ENCODE peak calls at places on chromosome 7, in eight cellular contexts. A is esophagus squamous epithelium; C is uterus; V is effector memory CD4-positive, alpha-beta T cell; Q is GM23248; T is heart right ventricle; K is IMR-90; Y is thyroid gland. W is an unnamed sample. For H3K4me1, the result is how much of the 10 kb centered on the place peaks cover.

GRCh38 chr7:18873674-18874341 is 243.6 kb downstream of the TWIST1 start:
- DNase-seq in A (no peak), C (no peak), V (no peak), Q (peak), T (no peak), K (peak), Y (no peak), W (no peak)

GRCh38 chr7:42380411-42380810 is 143.4 kb upstream of the GLI3 start:
- DNase-seq in A (no peak), C (no peak), V (no peak), Q (peak), T (no peak), K (no peak), Y (no peak), W (no peak)

GRCh38 chr7:89312561-89312960 is 517.0 kb upstream of the TEX47 start:
- DNase-seq in A (no peak), C (no peak), V (no peak), Q (no peak), T (no peak), K (no peak), Y (peak), W (no peak)

GRCh38 chr7:98375664-98376063 is 25.2 kb downstream of the BAIAP2L1 start:
- DNase-seq in A (no peak), C (no peak), V (no peak), Q (no peak), T (no peak), K (no peak), Y (no peak), W (no peak)

GRCh38 chr7:5248201-5248885 is 34.4 kb upstream of the SLC29A4 start:
- DNase-seq in A (no peak), C (peak), V (no peak), Q (no peak), T (peak), K (peak), Y (no peak), W (no peak)

GRCh38 chr7:4067476-4067760 is 614.7 kb upstream of the FOXK1 start:
- DNase-seq in A (no peak), C (no peak), V (no peak), Q (no peak), T (no peak), K (no peak), Y (no peak), W (no peak)

GRCh38 chr7:93245525-93246432 is 13.6 kb downstream of the VPS50 start:
- DNase-seq in A (no peak), C (no peak), V (no peak), Q (peak), T (no peak), K (peak), Y (no peak), W (no peak)

GRCh38 chr7:129785457-129786178 is 167.1 kb downstream of the UBE2H start:
- DNase-seq in A (no peak), C (no peak), V (no peak), Q (peak), T (no peak), K (no peak), Y (no peak), W (no peak)

GRCh38 chr7:149261321-149261828 is 621 bp upstream of the ZNF783 start:
- DNase-seq in A (no peak), C (no peak), V (no peak), Q (peak), T (peak), K (peak), Y (no peak), W (no peak)

GRCh38 chr7:2037805-2038635 is 194.7 kb downstream of the MAD1L1 start:
- DNase-seq in A (no peak), C (peak), V (no peak), Q (peak), T (peak), K (peak), Y (peak), W (no peak)

GRCh38 chr7:47452715-47453092 is 129.2 kb downstream of the TNS3 start:
- DNase-seq in A (no peak), C (no peak), V (no peak), Q (peak), T (no peak), K (no peak), Y (peak), W (peak)

GRCh38 chr7:104772405-104772821 is 241.6 kb upstream of the KMT2E start:
- DNase-seq in A (no peak), C (no peak), V (no peak), Q (no peak), T (no peak), K (no peak), Y (no peak), W (no peak)

GRCh38 chr7:962401-963081 is 8.1 kb upstream of the ADAP1 start:
- DNase-seq in A (no peak), C (no peak), V (no peak), Q (no peak), T (no peak), K (no peak), Y (no peak), W (no peak)

GRCh38 chr7:20964214-20964613 is 177.5 kb upstream of the SP8 start:
- DNase-seq in A (no peak), C (no peak), V (no peak), Q (no peak), T (no peak), K (no peak), Y (no peak), W (no peak)

GRCh38 chr7:149735181-149735602 is 38.2 kb downstream of the ZNF467 start:
- DNase-seq in A (no peak), C (no peak), V (no peak), Q (no peak), T (no peak), K (no peak), Y (no peak), W (no peak)

GRCh38 chr7:30533886-30534285 is 29.3 kb upstream of the GGCT start:
- DNase-seq in A (no peak), C (no peak), V (no peak), Q (no peak), T (peak), K (no peak), Y (no peak), W (no peak)

GRCh38 chr7:95045236-95045923 is 138.0 kb downstream of the PPP1R9A start:
- DNase-seq in A (no peak), C (no peak), V (no peak), Q (peak), T (no peak), K (no peak), Y (peak), W (no peak)

GRCh38 chr7:115097175-115097671 is 175.3 kb downstream of the MDFIC start:
- DNase-seq in A (no peak), C (no peak), V (no peak), Q (peak), T (no peak), K (peak), Y (no peak), W (no peak)

GRCh38 chr7:29609162-29610030 is 45.8 kb downstream of the PRR15 start:
- DNase-seq in A (no peak), C (no peak), V (no peak), Q (peak), T (no peak), K (no peak), Y (no peak), W (no peak)

GRCh38 chr7:127440206-127440605 is 47.7 kb upstream of the ZNF800 start:
- DNase-seq in A (no peak), C (no peak), V (no peak), Q (no peak), T (no peak), K (no peak), Y (no peak), W (no peak)

GRCh38 chr7:149725426-149725821 is 48.0 kb downstream of the ZNF467 start:
- DNase-seq in A (no peak), C (no peak), V (no peak), Q (no peak), T (no peak), K (no peak), Y (no peak), W (no peak)

GRCh38 chr7:136502162-136502561 is 366.3 kb upstream of the CHRM2 start:
- DNase-seq in A (no peak), C (no peak), V (no peak), Q (no peak), T (no peak), K (no peak), Y (no peak), W (no peak)

GRCh38 chr7:128453836-128454804 is 1.6 kb upstream of the HILPDA start:
- DNase-seq in A (peak), C (peak), V (no peak), Q (peak), T (peak), K (peak), Y (peak), W (peak)

GRCh38 chr7:157690833-157691382 is 354.1 kb downstream of the DNAJB6 start:
- DNase-seq in A (no peak), C (no peak), V (no peak), Q (peak), T (peak), K (no peak), Y (peak), W (peak)

GRCh38 chr7:103735377-103735776 is 254.1 kb downstream of the RELN start:
- DNase-seq in A (no peak), C (no peak), V (no peak), Q (peak), T (no peak), K (peak), Y (no peak), W (no peak)

GRCh38 chr7:44184874-44185446 is 4.3 kb downstream of the GCK start:
- DNase-seq in A (no peak), C (no peak), V (no peak), Q (no peak), T (no peak), K (no peak), Y (no peak), W (no peak)

GRCh38 chr7:128075536-128076095 is 44.4 kb upstream of the LRRC4 start:
- DNase-seq in A (no peak), C (no peak), V (no peak), Q (no peak), T (no peak), K (no peak), Y (no peak), W (no peak)

GRCh38 chr7:137670521-137671064 is 176.2 kb downstream of the DGKI start:
- DNase-seq in A (no peak), C (no peak), V (no peak), Q (peak), T (no peak), K (peak), Y (no peak), W (no peak)

GRCh38 chr7:39720586-39720985 is 97.2 kb downstream of the RALA start:
- DNase-seq in A (no peak), C (no peak), V (no peak), Q (no peak), T (no peak), K (no peak), Y (peak), W (no peak)

GRCh38 chr7:55335151-55335550 is 30.0 kb upstream of the LANCL2 start:
- DNase-seq in A (no peak), C (no peak), V (no peak), Q (no peak), T (no peak), K (no peak), Y (no peak), W (no peak)

GRCh38 chr7:30920021-30920583 is 8.4 kb downstream of the AQP1 start:
- DNase-seq in A (no peak), C (peak), V (no peak), Q (peak), T (peak), K (no peak), Y (peak), W (no peak)

GRCh38 chr7:107582906-107583305 is 2.9 kb downstream of the BCAP29 start:
- DNase-seq in A (no peak), C (no peak), V (no peak), Q (peak), T (no peak), K (no peak), Y (no peak), W (no peak)
- H3K27ac ChIP-seq in A (no peak), C (peak), V (no peak), Q (no peak), T (no peak), K (no peak), Y (peak), W (no peak)

GRCh38 chr7:8516976-8517375 is 83.6 kb downstream of the NXPH1 start:
- DNase-seq in A (no peak), C (no peak), V (no peak), Q (no peak), T (no peak), K (no peak), Y (no peak), W (no peak)
- H3K4me1 ChIP-seq in A (under half), C (under half), V (under half), Q (under half), T (under half), K (under half), Y (under half), W (under half)

DNA sequence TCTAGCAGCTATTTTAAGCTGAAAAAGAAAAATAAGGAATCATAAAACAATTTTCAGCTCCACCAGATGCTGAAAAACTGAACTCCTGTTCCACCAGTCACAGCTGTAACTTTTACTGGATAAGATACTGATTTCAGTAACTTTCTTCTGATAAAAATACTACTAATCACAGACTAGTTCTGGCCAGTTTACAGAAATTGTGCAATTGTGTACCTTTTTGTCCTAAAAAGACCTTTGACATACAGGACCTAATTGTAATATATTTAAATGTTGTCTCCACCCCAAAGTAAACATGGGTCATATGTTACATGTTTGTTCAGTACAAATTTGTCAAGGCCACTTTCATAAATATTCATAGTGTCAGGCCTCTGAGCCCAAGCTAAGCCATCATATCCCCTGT is 27.1 kb upstream of the PIP start:
- DNase-seq in A (no peak), C (no peak), V (no peak), Q (no peak), T (no peak), K (no peak), Y (no peak), W (no peak)
- H3K27ac ChIP-seq in A (no peak), C (no peak), V (no peak), Q (no peak), T (no peak), K (no peak), Y (no peak), W (no peak)

GRCh38 chr7:52482076-52482475 is 553.4 kb upstream of the POM121L12 start:
- DNase-seq in A (no peak), C (no peak), V (no peak), Q (no peak), T (no peak), K (no peak), Y (no peak), W (no peak)

GRCh38 chr7:52475192-52475591 is 560.2 kb upstream of the POM121L12 start:
- DNase-seq in A (no peak), C (no peak), V (no peak), Q (no peak), T (no peak), K (no peak), Y (no peak), W (no peak)

GRCh38 chr7:52479990-52480389 is 555.4 kb upstream of the POM121L12 start:
- DNase-seq in A (no peak), C (no peak), V (no peak), Q (no peak), T (no peak), K (no peak), Y (no peak), W (no peak)
- H3K4me1 ChIP-seq in A (under half), C (under half), V (under half), Q (under half), T (under half), K (under half), Y (under half), W (under half)

GRCh38 chr7:140541176-140541512 is 61.8 kb upstream of the MKRN1 start:
- DNase-seq in A (no peak), C (no peak), V (no peak), Q (no peak), T (no peak), K (no peak), Y (no peak), W (no peak)
- H3K27ac ChIP-seq in A (peak), C (peak), V (no peak), Q (peak), T (peak), K (peak), Y (no peak), W (peak)

GRCh38 chr7:151114151-151115090 is 28.1 kb downstream of the AGAP3 start:
- DNase-seq in A (no peak), C (no peak), V (no peak), Q (peak), T (no peak), K (no peak), Y (peak), W (no peak)

GRCh38 chr7:151115121-151115835 is 29.0 kb downstream of the AGAP3 start:
- DNase-seq in A (no peak), C (no peak), V (no peak), Q (peak), T (no peak), K (peak), Y (peak), W (no peak)

GRCh38 chr7:151117041-151117440 is 30.8 kb downstream of the AGAP3 start:
- DNase-seq in A (no peak), C (no peak), V (no peak), Q (no peak), T (no peak), K (no peak), Y (no peak), W (no peak)

GRCh38 chr7:151116603-151117002 is 30.3 kb downstream of the AGAP3 start:
- DNase-seq in A (no peak), C (no peak), V (no peak), Q (no peak), T (no peak), K (no peak), Y (peak), W (no peak)

GRCh38 chr7:151115836-151116418 is 29.7 kb downstream of the AGAP3 start:
- DNase-seq in A (no peak), C (no peak), V (no peak), Q (no peak), T (no peak), K (no peak), Y (peak), W (no peak)
- H3K4me1 ChIP-seq in A (under half), C (under half), V (under half), Q (under half), T (under half), K (under half), Y (under half), W (under half)

W was measured in gastrocnemius medialis.